ENCODE peak calls at places on chromosomes 6 and 20, in ten cellular contexts. T is cardiac fibroblast, I is NT2/D1, M is M059J, P is brain pericyte, U is uterus, R is ELF-1, Z is HEK293T, J is mesendoderm, H is KBM-7. O is an unnamed sample.
A peak's percentile ranks its signal among the peaks of the same experiment; 100 is the strongest.

GRCh38 chr6:5898102-5898501 is 108.6 kb downstream of the NRN1 start:
- DNase-seq in H (no peak), U (no peak), R (no peak), M (peak; percentile 65), J (no peak), T (no peak), Z (no peak), I (no peak), P (no peak), O (no peak)

GRCh38 chr6:165448210-165448609 is 138.8 kb upstream of the C6orf118 start:
- DNase-seq in H (no peak), R (peak; percentile 15), M (no peak), I (no peak), T (no peak), J (peak; percentile 47), P (no peak), Z (peak; percentile 38), U (no peak), O (no peak)

GRCh38 chr6:125858427-125859320 is 67.9 kb downstream of the NCOA7 start:
- DNase-seq in P (peak; percentile 13), U (peak; percentile 35), T (peak; percentile 80), I (peak; percentile 47), H (no peak), Z (peak; percentile 86), R (peak; percentile 84), J (peak; percentile 95), M (peak; percentile 87), O (no peak)

GRCh38 chr20:46572181-46572580 is 21.7 kb upstream of the OCSTAMP start:
- DNase-seq in H (no peak), Z (no peak), R (no peak), U (no peak), T (no peak), M (peak; percentile 22), J (no peak), I (no peak), P (no peak), O (no peak)

GRCh38 chr20:24470782-24471582 is 1.6 kb downstream of the SYNDIG1 start:
- DNase-seq in I (no peak), Z (no peak), J (peak; percentile 56), H (no peak), P (no peak), R (peak; percentile 36), U (no peak), T (no peak), M (no peak), O (no peak)

GRCh38 chr6:33706136-33706725 is 5.3 kb downstream of the UQCC2 start:
- DNase-seq in H (no peak), J (no peak), I (no peak), T (no peak), U (no peak), P (no peak), R (peak; percentile 63), Z (no peak), M (no peak), O (no peak)

GRCh38 chr20:1671891-1672669 is 14.5 kb upstream of the SIRPG start:
- DNase-seq in R (no peak), I (no peak), M (no peak), H (no peak), J (no peak), P (no peak), Z (no peak), T (no peak), U (no peak), O (no peak)

GRCh38 chr6:23647045-23647444 is 479.0 kb upstream of the NRSN1 start:
- DNase-seq in J (no peak), I (no peak), T (no peak), U (no peak), R (no peak), Z (no peak), P (no peak), M (no peak), H (no peak), O (no peak)

GRCh38 chr6:169848946-169849345 is 97.5 kb downstream of the ERMARD start:
- DNase-seq in P (no peak), H (no peak), J (no peak), M (no peak), T (no peak), U (no peak), I (no peak), R (no peak), Z (no peak), O (no peak)

GRCh38 chr20:32680544-32681174 is 6.9 kb upstream of the C20orf203 start:
- DNase-seq in U (no peak), M (peak; percentile 34), H (no peak), Z (no peak), R (peak; percentile 54), I (no peak), J (peak; percentile 65), T (no peak), P (no peak), O (no peak)

GRCh38 chr6:92050216-92050615 is 1369.1 kb downstream of the EPHA7 start:
- DNase-seq in M (no peak), P (no peak), U (no peak), T (no peak), I (no peak), R (peak; percentile 1), J (peak; percentile 44), Z (no peak), H (no peak), O (no peak)

GRCh38 chr6:32883789-32884188 is 29.8 kb downstream of the PSMB9 start:
- DNase-seq in Z (no peak), T (peak; percentile 94), I (no peak), H (no peak), R (peak; percentile 21), U (no peak), J (peak; percentile 8), P (no peak), M (peak; percentile 68), O (no peak)

GRCh38 chr6:53731906-53732636 is 62.7 kb upstream of the LRRC1 start:
- DNase-seq in M (peak; percentile 41), R (no peak), J (no peak), T (no peak), I (no peak), Z (no peak), U (no peak), H (peak; percentile 19), P (no peak), O (peak; percentile 76)

GRCh38 chr6:129853996-129854711 is 7.0 kb downstream of the TMEM244 start:
- DNase-seq in J (no peak), T (peak; percentile 58), Z (no peak), H (no peak), U (no peak), M (peak; percentile 90), I (no peak), R (no peak), P (no peak), O (no peak)

GRCh38 chr20:45308078-45308778 is at the start of gene MATN4:
- DNase-seq in Z (no peak), I (no peak), J (peak; percentile 63), U (no peak), H (no peak), R (no peak), T (no peak), M (no peak), P (no peak), O (no peak)

GRCh38 chr6:36523936-36524499 is 23.3 kb downstream of the STK38 start:
- DNase-seq in Z (no peak), I (no peak), M (no peak), J (no peak), H (no peak), U (no peak), P (no peak), R (no peak), T (peak; percentile 3), O (no peak)

GRCh38 chr6:102488729-102489128 is 1095.2 kb downstream of the GRIK2 start:
- DNase-seq in Z (no peak), T (no peak), R (no peak), M (peak; percentile 31), J (no peak), P (no peak), I (no peak), U (no peak), H (no peak), O (no peak)

GRCh38 chr6:7893342-7893741 is 17.2 kb downstream of the TXNDC5 start:
- DNase-seq in H (no peak), I (no peak), Z (no peak), T (no peak), P (no peak), U (no peak), M (no peak), R (no peak), J (no peak), O (no peak)

GRCh38 chr6:166598441-166599138 is 12.1 kb upstream of the RAMACL start:
- DNase-seq in R (no peak), U (peak; percentile 46), H (no peak), P (no peak), M (peak; percentile 91), Z (no peak), I (no peak), J (no peak), T (peak; percentile 96), O (no peak)

GRCh38 chr6:152267967-152268845 is 369.0 kb downstream of the SYNE1 start:
- DNase-seq in J (peak; percentile 47), U (no peak), P (no peak), T (peak; percentile 52), H (peak; percentile 48), I (no peak), R (peak; percentile 14), M (peak; percentile 37), Z (peak; percentile 25), O (no peak)

GRCh38 chr6:124885171-124885570 is 77.1 kb upstream of the RNF217 start:
- DNase-seq in R (no peak), Z (no peak), I (no peak), M (peak; percentile 19), J (no peak), P (no peak), H (no peak), U (no peak), T (peak; percentile 11), O (no peak)

GRCh38 chr6:45677381-45677992 is 299.8 kb upstream of the SUPT3H start:
- DNase-seq in P (no peak), Z (no peak), I (no peak), M (peak; percentile 89), T (peak; percentile 48), R (no peak), H (peak; percentile 91), U (peak; percentile 19), J (no peak), O (no peak)

GRCh38 chr6:6436946-6437345 is 116.5 kb upstream of the F13A1 start:
- DNase-seq in H (no peak), Z (no peak), P (no peak), M (no peak), U (no peak), I (no peak), J (no peak), R (no peak), T (no peak), O (no peak)

GRCh38 chr6:72819609-72820008 is 197.7 kb downstream of the KCNQ5 start:
- DNase-seq in Z (no peak), M (peak; percentile 34), U (no peak), H (peak; percentile 41), T (no peak), I (no peak), J (peak; percentile 59), R (no peak), P (no peak), O (no peak)

GRCh38 chr20:22775256-22775655 is 190.9 kb upstream of the FOXA2 start:
- DNase-seq in J (no peak), H (no peak), P (no peak), I (no peak), R (peak; percentile 33), M (no peak), U (no peak), Z (no peak), T (no peak), O (no peak)

GRCh38 chr6:126797981-126798380 is 320.5 kb upstream of the RSPO3 start:
- DNase-seq in T (peak; percentile 28), U (no peak), M (peak; percentile 47), R (no peak), I (no peak), H (no peak), J (no peak), P (no peak), Z (no peak), O (no peak)

GRCh38 chr20:53922901-53923314 is 147.5 kb downstream of the BCAS1 start:
- DNase-seq in U (no peak), R (no peak), T (peak; percentile 52), M (no peak), J (no peak), I (no peak), H (peak; percentile 93), P (no peak), Z (no peak), O (no peak)

GRCh38 chr6:168988801-168989200 is 264.8 kb downstream of the THBS2 start:
- DNase-seq in I (no peak), M (peak; percentile 29), T (peak; percentile 69), R (no peak), Z (no peak), H (no peak), U (peak; percentile 64), P (no peak), J (no peak), O (no peak)

O was measured in DMS 273 treated with DMSO at 0.1 percent for 48 hours.